ENCODE peak calls at places on chromosomes 11 and 22, in seven cellular contexts. H, M, Z, N, P, C and A are unnamed samples.

GRCh38 chr22:36741204-36741793 is 34.6 kb downstream of the IFT27 start:
- DNase-seq in P (peak; percentile 31), H (no peak), C (no peak), M (peak; percentile 11), Z (no peak), N (no peak), A (peak; percentile 75)

GRCh38 chr22:37710675-37711074 is 13.8 kb downstream of the TRIOBP start:
- DNase-seq in C (no peak), P (no peak), M (no peak), N (peak; percentile 35), Z (no peak), H (no peak), A (no peak)

GRCh38 chr11:119709638-119710346 is 19.2 kb downstream of the NECTIN1 start:
- DNase-seq in M (no peak), C (no peak), N (no peak), Z (peak; percentile 92), H (no peak), P (no peak), A (peak; percentile 79)

GRCh38 chr11:77038029-77038824 is 4.0 kb downstream of the B3GNT6 start:
- DNase-seq in P (no peak), M (no peak), C (no peak), H (no peak), N (peak; percentile 75), Z (peak; percentile 43), A (no peak)

GRCh38 chr11:575324-575995 is 810 bp upstream of the PHRF1 start:
- DNase-seq in N (peak; percentile 59), P (no peak), H (no peak), C (no peak), Z (no peak), M (no peak), A (peak; percentile 96)

GRCh38 chr11:20839231-20839630 is 169.8 kb downstream of the NELL1 start:
- DNase-seq in Z (no peak), C (no peak), M (no peak), N (no peak), H (no peak), P (no peak), A (no peak)

GRCh38 chr22:40193429-40194421 is 16.0 kb downstream of the TNRC6B start:
- DNase-seq in H (no peak), N (peak; percentile 31), Z (peak; percentile 39), C (no peak), P (no peak), M (no peak), A (peak; percentile 81)

GRCh38 chr11:79342686-79343085 is 98.1 kb downstream of the TENM4 start:
- DNase-seq in M (peak; percentile 54), P (no peak), C (no peak), N (no peak), H (no peak), Z (no peak), A (no peak)

GRCh38 chr22:24155597-24156145 is 25.6 kb upstream of the SUSD2 start:
- DNase-seq in Z (peak; percentile 72), M (peak; percentile 93), P (no peak), H (peak; percentile 65), N (peak; percentile 51), C (no peak), A (peak; percentile 83)

DNA sequence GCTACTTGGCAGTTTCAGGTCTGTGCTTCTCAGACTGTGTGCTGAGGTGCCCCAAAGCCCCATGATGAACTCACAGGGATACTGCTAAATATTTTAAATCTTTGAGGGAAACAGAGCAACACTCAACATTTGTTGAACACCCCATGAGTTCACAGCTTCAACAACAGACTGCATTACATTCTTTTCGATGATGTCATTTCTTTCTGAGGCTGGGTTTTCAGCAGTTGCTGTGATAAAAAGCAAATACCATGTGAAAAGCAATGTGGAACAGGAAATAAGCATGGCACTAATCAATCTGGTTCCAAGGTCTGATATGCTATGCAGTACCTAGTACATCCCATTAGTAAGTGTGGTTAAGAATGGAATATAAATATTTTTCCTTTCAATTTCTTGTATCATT is 82.7 kb downstream of the RPL27A start:
- DNase-seq in Z (peak; percentile 89), C (no peak), M (no peak), P (no peak), H (no peak), N (no peak), A (peak; percentile 39)
- H3K27ac ChIP-seq in Z (peak overlapping the region; percentile 49), C (peak overlapping the region; percentile 75), M (peak overlapping the region; percentile 84), P (no peak overlapping the region), H (no peak overlapping the region), N (no peak overlapping the region), A (no peak overlapping the region)

DNA sequence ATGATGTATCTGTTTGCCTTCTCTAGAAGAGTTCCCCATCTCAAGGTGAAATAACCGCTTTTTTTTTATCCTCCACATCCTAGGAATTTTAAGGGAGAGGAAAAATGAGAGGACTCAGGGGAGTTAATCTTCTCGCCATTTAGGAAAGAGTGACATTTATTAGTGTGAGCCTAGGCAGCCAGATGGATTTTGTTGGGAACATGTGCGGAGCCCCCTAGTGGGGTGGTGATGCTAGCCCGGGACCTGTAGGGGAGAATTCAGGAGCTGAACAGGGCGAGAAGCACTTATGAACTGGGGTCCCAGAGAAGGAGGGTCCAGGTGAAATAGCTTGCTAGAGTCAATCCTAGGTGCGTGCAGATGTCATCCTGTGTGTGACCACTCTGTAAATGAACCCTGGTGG is 10.7 kb downstream of the IL17RA start:
- DNase-seq in Z (no peak), C (no peak), P (no peak), H (no peak), M (peak; percentile 31), N (no peak), A (peak; percentile 82)
- H3K4me1 ChIP-seq in Z (no peaks in the 10 kb centered on the region), C (no peaks in the 10 kb centered on the region), P (no peaks in the 10 kb centered on the region), H (no peaks in the 10 kb centered on the region), M (no peaks in the 10 kb centered on the region), N (no peaks in the 10 kb centered on the region), A (no peaks in the 10 kb centered on the region)

GRCh38 chr11:2949920-2950319 is 20.7 kb upstream of the PHLDA2 start:
- DNase-seq in P (no peak), C (no peak), Z (no peak), H (no peak), M (no peak), N (no peak), A (peak; percentile 26)

GRCh38 chr11:2950825-2951224 is 21.6 kb upstream of the PHLDA2 start:
- DNase-seq in Z (peak; percentile 69), M (no peak), P (no peak), C (no peak), N (no peak), H (no peak), A (no peak)

GRCh38 chr11:2954263-2954662 is 25.0 kb upstream of the PHLDA2 start:
- DNase-seq in C (no peak), N (no peak), P (no peak), H (no peak), M (no peak), Z (peak; percentile 45), A (peak; percentile 20)

GRCh38 chr11:2947744-2948143 is 18.5 kb upstream of the PHLDA2 start:
- DNase-seq in C (no peak), H (no peak), Z (no peak), N (no peak), P (no peak), M (no peak), A (peak; percentile 37)

GRCh38 chr11:2951235-2952110 is 22.3 kb upstream of the PHLDA2 start:
- DNase-seq in C (no peak), H (no peak), P (no peak), N (no peak), M (no peak), Z (peak; percentile 82), A (peak; percentile 28)
- H3K27ac ChIP-seq in C (peak overlapping the region; percentile 22), H (peak overlapping the region; percentile 15), P (no peak overlapping the region), N (no peak overlapping the region), M (peak overlapping the region; percentile 31), Z (peak overlapping the region; percentile 34), A (no peak overlapping the region)

DNA sequence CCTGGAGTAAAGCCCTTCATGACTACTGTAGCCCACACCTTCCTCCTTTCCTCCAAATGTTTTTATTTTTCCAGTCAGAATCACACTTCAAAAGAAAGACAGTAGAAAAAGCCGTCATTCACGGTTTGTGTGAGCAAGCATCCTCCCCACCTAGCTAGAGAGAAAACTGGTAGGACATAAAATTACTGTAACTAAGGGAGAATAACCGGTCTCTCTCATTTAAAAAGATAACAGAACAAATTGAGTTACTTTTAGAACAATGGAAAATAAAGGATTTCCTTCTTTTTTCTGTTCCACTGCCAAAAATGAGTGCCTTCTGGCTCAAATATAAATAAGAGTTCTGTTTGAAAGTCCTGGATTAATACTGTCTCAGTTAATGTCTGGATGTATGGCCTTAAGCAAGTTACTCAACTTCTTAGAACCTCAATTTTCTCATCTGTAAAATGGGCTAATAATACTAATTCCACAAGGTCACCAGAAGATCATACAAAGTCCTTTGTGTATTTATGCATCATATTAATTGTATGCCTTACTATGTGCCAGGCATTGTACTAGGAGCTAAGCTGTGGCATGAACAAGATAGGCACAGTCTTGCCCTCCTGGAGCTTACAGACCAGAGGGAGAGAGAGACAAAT is 84.7 kb downstream of the ME3 start:
- DNase-seq in N (no peak), P (no peak), Z (no peak), C (no peak), H (no peak), M (no peak), A (no peak)
- H3K4me1 ChIP-seq in N (peaks cover 13% of the 10 kb centered on the region), P (peaks cover 3% of the 10 kb centered on the region), Z (peaks cover 6% of the 10 kb centered on the region), C (peaks cover 17% of the 10 kb centered on the region), H (no peaks in the 10 kb centered on the region), M (peaks cover 6% of the 10 kb centered on the region), A (peaks cover 27% of the 10 kb centered on the region)

GRCh38 chr11:70326365-70326803 is 55.9 kb downstream of the PPFIA1 start:
- DNase-seq in M (no peak), Z (no peak), H (peak; percentile 20), P (no peak), C (no peak), N (no peak), A (no peak)
- H3K27ac ChIP-seq in M (peak overlapping the region; percentile 54), Z (peak overlapping the region; percentile 44), H (no peak overlapping the region), P (no peak overlapping the region), C (peak overlapping the region; percentile 4), N (no peak overlapping the region), A (no peak overlapping the region)

GRCh38 chr11:47394322-47395224 is 13.8 kb upstream of the SLC39A13 start:
- DNase-seq in Z (no peak), P (no peak), C (no peak), H (no peak), N (no peak), M (no peak), A (peak; percentile 49)

GRCh38 chr11:47395225-47396048 is 13.0 kb upstream of the SLC39A13 start:
- DNase-seq in H (no peak), N (no peak), Z (no peak), P (no peak), M (peak; percentile 67), C (no peak), A (no peak)

GRCh38 chr11:47398011-47398410 is 10.4 kb upstream of the SLC39A13 start:
- DNase-seq in N (no peak), C (no peak), H (no peak), Z (no peak), P (no peak), M (no peak), A (peak; percentile 64)

GRCh38 chr11:47394050-47394321 is 14.4 kb upstream of the SLC39A13 start:
- DNase-seq in M (peak; percentile 66), Z (no peak), C (no peak), H (no peak), N (no peak), P (no peak), A (no peak)

DNA sequence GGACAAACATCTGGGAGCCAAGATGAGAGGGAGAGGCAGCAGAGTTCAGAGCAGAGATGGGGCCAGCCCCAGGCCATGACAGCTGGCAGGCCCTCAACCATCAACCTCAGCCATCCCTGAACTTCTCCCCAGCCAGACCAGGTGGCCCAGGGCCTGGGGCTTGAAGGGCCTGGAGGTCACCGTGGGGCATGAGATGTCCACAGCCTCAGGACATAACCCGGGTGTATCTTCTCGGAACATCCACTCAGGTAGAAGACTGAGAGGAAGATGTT is 12.4 kb upstream of the SLC39A13 start:
- DNase-seq in Z (no peak), P (no peak), H (no peak), N (no peak), C (no peak), M (no peak), A (no peak)
- H3K4me1 ChIP-seq in Z (peaks cover 10% of the 10 kb centered on the region), P (no peaks in the 10 kb centered on the region), H (peaks cover 6% of the 10 kb centered on the region), N (no peaks in the 10 kb centered on the region), C (peaks cover 14% of the 10 kb centered on the region), M (no peaks in the 10 kb centered on the region), A (no peaks in the 10 kb centered on the region)